ENCODE peak calls at places on chromosomes 2 and 18, in nine cellular contexts. S is astrocyte, X is body of pancreas, B is lung, Z is adrenal gland, V is K562, D is small intestine, U is neural progenitor cell, A is right atrium auricular region. Y is an unnamed sample. For H3K4me1, the result is how much of the 10 kb centered on the place peaks cover.

GRCh38 chr2:8215159-8215863 is 466.5 kb upstream of the ID2 start:
- DNase-seq in S (no peak), X (no peak), B (no peak), Z (no peak), V (no peak), D (no peak), U (no peak), A (no peak), Y (no peak)

GRCh38 chr18:48658721-48659120 is 119.9 kb downstream of the CTIF start:
- DNase-seq in S (no peak), X (no peak), B (no peak), Z (no peak), V (no peak), D (no peak), U (no peak), A (no peak), Y (peak)

GRCh38 chr18:35974181-35974580 is 1.7 kb downstream of the RMP24 start:
- DNase-seq in S (no peak), X (no peak), B (no peak), Z (no peak), V (no peak), D (no peak), U (no peak), A (no peak), Y (no peak)

GRCh38 chr2:201126308-201127127 is 10.6 kb downstream of the CFLAR start:
- DNase-seq in S (peak), X (no peak), B (no peak), Z (no peak), V (no peak), D (peak), U (no peak), A (no peak), Y (no peak)

GRCh38 chr2:160583162-160583522 is 89.5 kb upstream of the RBMS1 start:
- DNase-seq in S (peak), X (no peak), B (no peak), Z (no peak), V (no peak), D (no peak), U (peak), A (no peak), Y (no peak)

GRCh38 chr2:9941196-9941995 is 10.1 kb upstream of the GRHL1 start:
- DNase-seq in S (peak), X (no peak), B (no peak), Z (no peak), V (peak), D (no peak), U (no peak), A (no peak), Y (no peak)

GRCh38 chr2:9673914-9674481 is 43.2 kb upstream of the YWHAQ start:
- DNase-seq in S (no peak), X (no peak), B (no peak), Z (no peak), V (peak), D (no peak), U (no peak), A (no peak), Y (no peak)

GRCh38 chr2:182101263-182101662 is 115.6 kb downstream of the PPP1R1C start:
- DNase-seq in S (no peak), X (no peak), B (no peak), Z (no peak), V (peak), D (no peak), U (no peak), A (no peak), Y (no peak)

DNA sequence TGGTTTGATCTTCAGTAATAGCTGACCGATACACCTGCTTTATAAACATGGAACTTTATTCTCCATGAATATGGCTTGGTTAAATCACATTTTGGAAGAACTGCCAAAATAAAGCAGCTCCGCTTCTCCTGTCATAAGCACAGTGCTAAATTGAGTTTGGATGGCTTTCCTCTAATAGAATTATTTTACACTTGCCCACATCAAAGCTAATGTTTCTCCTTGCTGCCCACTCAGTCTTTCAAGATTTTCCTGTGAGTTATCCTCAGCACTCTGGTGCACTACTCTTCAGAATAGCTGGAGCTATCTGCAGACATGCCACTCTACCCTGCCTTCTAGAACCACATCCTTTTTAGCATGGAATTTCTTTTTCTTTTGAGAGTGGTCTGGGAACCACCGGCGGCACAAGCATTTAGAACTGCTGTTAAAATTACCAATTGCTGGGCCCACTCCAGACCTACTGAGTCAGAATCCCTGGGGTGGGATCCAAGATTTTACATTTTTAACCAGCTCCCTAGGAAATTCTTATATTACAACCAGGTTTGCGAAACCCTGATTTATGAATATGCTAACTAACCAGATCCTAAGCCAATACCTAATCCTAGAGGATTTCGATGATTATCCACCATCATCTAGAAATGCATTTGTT is 283.3 kb downstream of the AFF3 start:
- DNase-seq in S (peak), X (no peak), B (no peak), Z (no peak), V (no peak), D (no peak), U (no peak), A (no peak), Y (no peak)
- H3K4me1 ChIP-seq in S (under half), X (under half), B (under half), Z (under half), V (under half), D (under half), U (under half), A (under half), Y (under half)

GRCh38 chr2:46815121-46815802 is 100.3 kb downstream of the MCFD2 start:
- DNase-seq in S (no peak), X (no peak), B (no peak), Z (no peak), V (peak), D (no peak), U (no peak), A (no peak), Y (no peak)
- H3K4me1 ChIP-seq in S (under half), X (under half), B (under half), Z (under half), V (under half), D (under half), U (under half), A (under half), Y (half or more)

GRCh38 chr2:30240162-30240696 is 8.9 kb downstream of the LBH start:
- DNase-seq in S (no peak), X (no peak), B (no peak), Z (no peak), V (no peak), D (no peak), U (no peak), A (no peak), Y (no peak)

GRCh38 chr2:30243231-30243630 is 11.9 kb downstream of the LBH start:
- DNase-seq in S (no peak), X (no peak), B (no peak), Z (no peak), V (no peak), D (no peak), U (no peak), A (no peak), Y (no peak)

GRCh38 chr2:30250421-30250820 is 19.1 kb downstream of the LBH start:
- DNase-seq in S (no peak), X (no peak), B (no peak), Z (no peak), V (no peak), D (no peak), U (no peak), A (no peak), Y (no peak)

GRCh38 chr2:30249354-30249753 is 18.0 kb downstream of the LBH start:
- DNase-seq in S (no peak), X (no peak), B (no peak), Z (no peak), V (no peak), D (no peak), U (no peak), A (no peak), Y (no peak)

DNA sequence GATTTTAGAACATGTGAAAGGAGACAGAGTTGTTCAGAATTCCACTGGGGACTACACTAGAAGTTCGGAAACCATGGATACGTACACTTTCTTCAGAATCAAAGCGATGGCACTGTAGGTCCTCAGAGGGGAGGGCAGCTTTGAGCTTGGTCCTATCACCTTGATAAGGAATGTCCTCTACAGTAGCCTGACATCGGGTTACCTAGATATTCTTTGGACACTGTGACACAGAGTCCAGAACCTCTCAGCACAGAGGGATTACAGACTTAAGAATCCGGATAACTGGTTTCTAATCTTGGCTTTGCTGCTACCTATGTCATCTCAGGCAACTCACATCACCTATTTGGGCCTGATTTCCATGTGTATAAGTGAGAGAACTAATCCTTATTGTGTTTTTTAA is 14.0 kb downstream of the LBH start:
- DNase-seq in S (no peak), X (no peak), B (no peak), Z (no peak), V (no peak), D (no peak), U (no peak), A (no peak), Y (no peak)
- H3K4me1 ChIP-seq in S (under half), X (under half), B (under half), Z (under half), V (under half), D (under half), U (under half), A (under half), Y (under half)

GRCh38 chr2:120763516-120763915 is 27.8 kb downstream of the GLI2 start:
- DNase-seq in S (no peak), X (peak), B (no peak), Z (no peak), V (no peak), D (peak), U (no peak), A (no peak), Y (no peak)

GRCh38 chr2:120763931-120764330 is 28.3 kb downstream of the GLI2 start:
- DNase-seq in S (no peak), X (peak), B (no peak), Z (no peak), V (no peak), D (no peak), U (no peak), A (no peak), Y (no peak)

GRCh38 chr2:120761164-120761861 is 25.6 kb downstream of the GLI2 start:
- DNase-seq in S (no peak), X (peak), B (no peak), Z (no peak), V (no peak), D (no peak), U (no peak), A (no peak), Y (no peak)

GRCh38 chr2:120761911-120762310 is 26.2 kb downstream of the GLI2 start:
- DNase-seq in S (no peak), X (peak), B (no peak), Z (no peak), V (no peak), D (no peak), U (no peak), A (no peak), Y (no peak)

DNA sequence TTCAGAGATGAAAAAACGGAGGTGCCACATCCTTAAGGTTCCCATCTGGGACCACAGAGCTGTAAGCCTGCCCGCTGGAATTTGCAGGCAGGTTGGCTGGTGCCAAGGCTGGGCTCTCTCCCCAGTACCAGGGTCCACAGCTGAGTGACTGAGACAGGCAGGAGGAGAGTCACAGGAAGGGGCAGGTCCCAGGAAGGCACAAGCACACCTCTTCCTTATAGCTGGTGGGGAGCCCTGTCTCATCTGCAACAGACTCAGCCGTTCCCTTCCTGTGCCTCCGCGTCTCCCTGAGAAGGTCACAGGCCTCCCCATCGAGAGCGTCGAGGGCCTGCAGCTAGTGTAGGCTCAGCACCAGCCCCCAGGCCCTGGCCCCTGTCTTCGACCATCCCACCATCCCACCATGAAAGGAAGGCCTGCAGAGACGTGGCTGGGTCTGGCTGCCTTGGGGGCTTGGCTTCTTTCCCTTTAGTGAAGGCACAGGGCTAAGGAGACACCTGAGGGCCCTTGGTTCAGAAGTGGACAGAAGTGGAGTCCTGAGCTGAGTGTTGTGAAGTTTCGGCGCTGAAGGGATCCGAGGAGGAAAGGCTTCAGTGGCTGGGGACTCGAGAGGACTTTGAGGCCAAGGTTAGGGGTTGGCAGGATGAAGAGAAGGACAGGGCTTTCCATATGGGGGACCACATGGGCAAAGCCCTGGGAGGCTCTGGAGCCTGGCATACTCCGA is 26.8 kb downstream of the GLI2 start:
- DNase-seq in S (no peak), X (peak), B (no peak), Z (no peak), V (no peak), D (no peak), U (no peak), A (no peak), Y (no peak)
- H3K4me1 ChIP-seq in S (half or more), X (under half), B (under half), Z (under half), V (under half), D (under half), U (half or more), A (under half), Y (half or more)